ENCODE peak calls at places on chromosome 22, in six cellular contexts. G, V, S, Y, H and R are unnamed samples.

GRCh38 chr22:38308791-38309498 is 8.3 kb downstream of the CSNK1E start:
- DNase-seq in G (no peak), V (no peak), S (no peak), Y (no peak), H (no peak), R (no peak)

GRCh38 chr22:23386822-23387580 is 193.1 kb downstream of the IGLL1 start:
- DNase-seq in G (no peak), V (no peak), S (no peak), Y (no peak), H (no peak), R (no peak)

GRCh38 chr22:32545801-32546200 is 71.2 kb downstream of the FBXO7 start:
- DNase-seq in G (no peak), V (no peak), S (no peak), Y (no peak), H (no peak), R (no peak)

GRCh38 chr22:44410396-44411056 is 87.5 kb downstream of the RTL6 start:
- DNase-seq in G (no peak), V (no peak), S (no peak), Y (no peak), H (no peak), R (no peak)

GRCh38 chr22:26564672-26565071 is 25.3 kb downstream of the TPST2 start:
- DNase-seq in G (no peak), V (no peak), S (no peak), Y (no peak), H (no peak), R (no peak)

GRCh38 chr22:32880906-32881596 is 79.5 kb downstream of the TIMP3 start:
- DNase-seq in G (no peak), V (no peak), S (no peak), Y (no peak), H (no peak), R (peak)

GRCh38 chr22:39236321-39237275 is 8.2 kb downstream of the PDGFB start:
- DNase-seq in G (peak), V (no peak), S (peak), Y (no peak), H (no peak), R (peak)

GRCh38 chr22:24683671-24684070 is 80.7 kb downstream of the GGT1 start:
- DNase-seq in G (no peak), V (no peak), S (no peak), Y (peak), H (no peak), R (no peak)

GRCh38 chr22:49238181-49239141 is 589.2 kb downstream of the BRD1 start:
- DNase-seq in G (no peak), V (no peak), S (no peak), Y (no peak), H (no peak), R (no peak)

GRCh38 chr22:26330971-26331625 is 98.0 kb upstream of the ASPHD2 start:
- DNase-seq in G (peak), V (peak), S (peak), Y (peak), H (no peak), R (peak)

GRCh38 chr22:44574057-44574456 is 76.0 kb upstream of the RTL6 start:
- DNase-seq in G (no peak), V (no peak), S (no peak), Y (peak), H (peak), R (no peak)

GRCh38 chr22:49971232-49972162 is 10.9 kb downstream of the PIM3 start:
- DNase-seq in G (no peak), V (peak), S (no peak), Y (peak), H (no peak), R (peak)

GRCh38 chr22:29382575-29383328 is 5.6 kb downstream of the AP1B1 start:
- DNase-seq in G (no peak), V (no peak), S (no peak), Y (no peak), H (no peak), R (peak)

GRCh38 chr22:39300198-39300830 is 19.1 kb downstream of the RPL3 start:
- DNase-seq in G (no peak), V (no peak), S (no peak), Y (no peak), H (no peak), R (no peak)

GRCh38 chr22:25764270-25765015 is 22.5 kb downstream of the MYO18B start:
- DNase-seq in G (no peak), V (no peak), S (no peak), Y (no peak), H (no peak), R (no peak)

GRCh38 chr22:47335958-47336357 is 573.5 kb downstream of the TBC1D22A start:
- DNase-seq in G (no peak), V (no peak), S (no peak), Y (no peak), H (no peak), R (no peak)

GRCh38 chr22:30564045-30564765 is 10.3 kb downstream of the GAL3ST1 start:
- DNase-seq in G (no peak), V (no peak), S (no peak), Y (no peak), H (no peak), R (no peak)

GRCh38 chr22:47497666-47498065 is 735.2 kb downstream of the TBC1D22A start:
- DNase-seq in G (no peak), V (no peak), S (no peak), Y (no peak), H (no peak), R (no peak)

GRCh38 chr22:30837531-30837930 is 131.0 kb downstream of the MORC2 start:
- DNase-seq in G (no peak), V (no peak), S (no peak), Y (no peak), H (no peak), R (no peak)

GRCh38 chr22:18044548-18045271 is 20.3 kb upstream of the MICAL3 start:
- DNase-seq in G (no peak), V (no peak), S (no peak), Y (no peak), H (no peak), R (peak)

GRCh38 chr22:22388494-22388893 is 120.0 kb downstream of the ZNF280B start:
- DNase-seq in G (no peak), V (no peak), S (no peak), Y (no peak), H (no peak), R (no peak)

GRCh38 chr22:19565921-19566598 is 41.9 kb upstream of the CLDN5 start:
- DNase-seq in G (no peak), V (no peak), S (no peak), Y (no peak), H (no peak), R (no peak)

GRCh38 chr22:49734390-49734789 is 93.3 kb downstream of the BRD1 start:
- DNase-seq in G (no peak), V (no peak), S (no peak), Y (no peak), H (no peak), R (no peak)

GRCh38 chr22:49960967-49961600 is 512 bp downstream of the PIM3 start:
- DNase-seq in G (no peak), V (no peak), S (peak), Y (peak), H (no peak), R (peak)

GRCh38 chr22:26172389-26172990 is 3.2 kb downstream of the SEZ6L start:
- DNase-seq in G (peak), V (no peak), S (no peak), Y (no peak), H (no peak), R (peak)

GRCh38 chr22:23695141-23695540 is 4.3 kb downstream of the RGL4 start:
- DNase-seq in G (no peak), V (no peak), S (no peak), Y (no peak), H (no peak), R (no peak)

GRCh38 chr22:42848941-42849340 is 8.1 kb downstream of the ARFGAP3 start:
- DNase-seq in G (no peak), V (no peak), S (no peak), Y (no peak), H (no peak), R (no peak)

GRCh38 chr22:44667829-44668189 is 34.2 kb upstream of the PRR5 start:
- DNase-seq in G (peak), V (peak), S (peak), Y (no peak), H (no peak), R (no peak)

GRCh38 chr22:25754527-25755202 is 12.7 kb downstream of the MYO18B start:
- DNase-seq in G (no peak), V (no peak), S (no peak), Y (peak), H (peak), R (no peak)

GRCh38 chr22:50705219-50705691 is 32.6 kb downstream of the SHANK3 start:
- DNase-seq in G (no peak), V (no peak), S (no peak), Y (no peak), H (peak), R (no peak)

GRCh38 chr22:32992821-32993220 is 65.4 kb downstream of the SYN3 start:
- DNase-seq in G (no peak), V (no peak), S (no peak), Y (no peak), H (no peak), R (no peak)

GRCh38 chr22:38871360-38872171 is 450 bp downstream of the CBX6 start:
- DNase-seq in G (no peak), V (peak), S (peak), Y (no peak), H (no peak), R (no peak)

GRCh38 chr22:39144101-39144815 is 8.2 kb downstream of the CBX7 start:
- DNase-seq in G (peak), V (peak), S (peak), Y (peak), H (no peak), R (peak)

GRCh38 chr22:42814616-42815015 is 42.5 kb downstream of the ARFGAP3 start:
- DNase-seq in G (no peak), V (no peak), S (no peak), Y (no peak), H (no peak), R (no peak)

GRCh38 chr22:35620624-35621245 is 3.6 kb upstream of the MB start:
- DNase-seq in G (no peak), V (no peak), S (no peak), Y (peak), H (no peak), R (no peak)

GRCh38 chr22:39954584-39955055 is 5.6 kb upstream of the TMA7B start:
- DNase-seq in G (no peak), V (no peak), S (no peak), Y (peak), H (peak), R (no peak)

GRCh38 chr22:36166086-36166485 is 5.5 kb upstream of the APOL3 start:
- DNase-seq in G (no peak), V (no peak), S (no peak), Y (no peak), H (no peak), R (no peak)